ENCODE peak calls at places on chromosomes 6 and 20, in nine cellular contexts. W, A, G, C, Q, E, Z, L and B are unnamed samples.

GRCh38 chr20:1827974-1828785 is 67.0 kb upstream of the SIRPA start:
- DNase-seq in G (peak), Z (no peak), L (peak), A (no peak), W (no peak), C (peak), Q (no peak), E (peak), B (no peak)

GRCh38 chr20:10427060-10427692 is 6.8 kb downstream of the MKKS start:
- DNase-seq in C (no peak), W (peak), L (no peak), Q (peak), A (peak), Z (peak), E (no peak), G (peak), B (peak)

GRCh38 chr6:97626586-97627441 is 343.8 kb upstream of the MMS22L start:
- DNase-seq in G (peak), W (peak), Q (peak), A (no peak), C (peak), E (no peak), L (no peak), Z (no peak), B (no peak)

GRCh38 chr6:68994561-68994960 is 359.5 kb downstream of the ADGRB3 start:
- DNase-seq in G (no peak), Q (no peak), W (no peak), Z (no peak), A (no peak), C (no peak), E (no peak), L (no peak), B (no peak)

GRCh38 chr6:114312931-114313330 is 29.9 kb downstream of the HS3ST5 start:
- DNase-seq in W (no peak), L (no peak), Z (no peak), E (no peak), C (no peak), A (no peak), Q (no peak), G (no peak), B (no peak)

GRCh38 chr6:169976301-169977081 is 225.1 kb downstream of the ERMARD start:
- DNase-seq in G (no peak), C (no peak), Z (no peak), W (no peak), L (peak), A (no peak), E (no peak), Q (no peak), B (no peak)

GRCh38 chr20:44355503-44356352 is at the start of gene HNF4A:
- DNase-seq in Z (no peak), G (no peak), E (no peak), L (peak), A (no peak), Q (no peak), C (no peak), W (no peak), B (no peak)

GRCh38 chr6:108363756-108364356 is 69.0 kb downstream of the AFG1L start:
- DNase-seq in Z (no peak), Q (no peak), E (no peak), C (no peak), L (no peak), A (no peak), G (no peak), W (no peak), B (no peak)

GRCh38 chr6:6148192-6148815 is 141.6 kb upstream of the NRN1 start:
- DNase-seq in G (no peak), E (no peak), L (no peak), A (no peak), Z (no peak), W (no peak), Q (no peak), C (no peak), B (no peak)

GRCh38 chr6:120511712-120512111 is 822.6 kb downstream of the TBC1D32 start:
- DNase-seq in Z (no peak), W (no peak), G (no peak), A (no peak), Q (no peak), L (no peak), E (no peak), C (no peak), B (no peak)

GRCh38 chr6:44771647-44772415 is 384.3 kb downstream of the CDC5L start:
- DNase-seq in L (no peak), C (no peak), Q (no peak), E (no peak), Z (no peak), A (no peak), G (no peak), W (no peak), B (no peak)

GRCh38 chr6:137874204-137875001 is 7.3 kb downstream of the TNFAIP3 start:
- DNase-seq in Z (no peak), Q (no peak), W (no peak), G (no peak), C (no peak), E (no peak), A (no peak), L (peak), B (peak)

GRCh38 chr6:154169193-154169847 is 130.3 kb downstream of the OPRM1 start:
- DNase-seq in A (no peak), L (no peak), C (no peak), W (no peak), E (no peak), G (no peak), Z (no peak), Q (no peak), B (no peak)

GRCh38 chr6:141734441-141734840 is 398.3 kb upstream of the GJE1 start:
- DNase-seq in Q (no peak), L (no peak), A (no peak), C (no peak), Z (no peak), G (no peak), E (no peak), W (no peak), B (no peak)

GRCh38 chr6:107491059-107491609 is 1.2 kb downstream of the SOBP start:
- DNase-seq in E (peak), W (no peak), Z (peak), Q (peak), A (no peak), G (peak), L (peak), C (no peak), B (peak)

GRCh38 chr20:58609026-58609425 is 42.1 kb upstream of the STX16 start:
- DNase-seq in C (no peak), E (no peak), Q (no peak), G (no peak), Z (no peak), W (no peak), A (no peak), L (no peak), B (no peak)

GRCh38 chr6:110412258-110412839 is 3.0 kb downstream of the DDO start:
- DNase-seq in E (no peak), Z (no peak), Q (no peak), G (peak), A (no peak), L (no peak), W (no peak), C (no peak), B (no peak)

GRCh38 chr6:143536866-143537691 is 25.6 kb upstream of the FUCA2 start:
- DNase-seq in W (peak), C (no peak), Q (peak), G (peak), E (peak), A (no peak), Z (peak), L (peak), B (peak)

GRCh38 chr6:150638765-150639164 is 39.1 kb downstream of the PLEKHG1 start:
- DNase-seq in W (no peak), G (no peak), L (no peak), C (no peak), E (no peak), A (no peak), Q (no peak), Z (no peak), B (no peak)

GRCh38 chr20:36544134-36545018 is 3.1 kb downstream of the MYL9 start:
- DNase-seq in A (no peak), W (peak), Q (no peak), C (no peak), L (no peak), Z (no peak), E (no peak), G (no peak), B (peak)

GRCh38 chr20:25576783-25577530 is 8.4 kb downstream of the NINL start:
- DNase-seq in C (no peak), L (no peak), Q (no peak), G (no peak), Z (no peak), A (no peak), E (no peak), W (no peak), B (no peak)

GRCh38 chr6:166494757-166495486 is 91.6 kb downstream of the RAMACL start:
- DNase-seq in A (no peak), L (no peak), C (no peak), W (no peak), Z (no peak), Q (peak), G (no peak), E (no peak), B (no peak)

GRCh38 chr6:142542704-142543233 is 241.0 kb downstream of the ADGRG6 start:
- DNase-seq in G (no peak), W (peak), E (peak), A (peak), L (peak), C (no peak), Z (no peak), Q (no peak), B (no peak)

GRCh38 chr6:6332240-6332639 is 11.8 kb upstream of the F13A1 start:
- DNase-seq in C (no peak), E (no peak), L (no peak), W (no peak), Q (no peak), A (no peak), G (no peak), Z (no peak), B (no peak)

GRCh38 chr20:45515147-45515913 is at the start of gene SPINT3:
- DNase-seq in G (no peak), Q (no peak), E (no peak), L (no peak), W (no peak), C (no peak), A (no peak), Z (no peak), B (no peak)

GRCh38 chr6:35955521-35955920 is 34.6 kb upstream of the SRPK1 start:
- DNase-seq in L (no peak), Q (no peak), C (no peak), W (no peak), E (no peak), A (no peak), G (no peak), Z (no peak), B (no peak)

GRCh38 chr20:34150616-34151015 is 38.6 kb upstream of the EIF2S2 start:
- DNase-seq in L (no peak), G (no peak), C (no peak), W (no peak), E (no peak), Q (no peak), A (no peak), Z (no peak), B (no peak)

GRCh38 chr20:24956001-24956761 is 7.1 kb downstream of the CST7 start:
- DNase-seq in A (no peak), L (no peak), Q (no peak), W (no peak), Z (no peak), C (no peak), G (no peak), E (no peak), B (no peak)

GRCh38 chr6:114342086-114342825 is 567 bp downstream of the HS3ST5 start:
- DNase-seq in W (no peak), G (peak), E (no peak), C (peak), Q (peak), L (peak), A (no peak), Z (peak), B (peak)

GRCh38 chr6:15722731-15723130 is 59.9 kb upstream of the DTNBP1 start:
- DNase-seq in A (no peak), C (no peak), L (no peak), W (no peak), G (no peak), Q (no peak), E (no peak), Z (no peak), B (no peak)

GRCh38 chr6:16322666-16323312 is 84.4 kb downstream of the GMPR start:
- DNase-seq in W (peak), A (no peak), Z (peak), Q (no peak), G (peak), C (no peak), E (no peak), L (peak), B (peak)

GRCh38 chr20:63695419-63696310 is 787 bp upstream of the TNFRSF6B start:
- DNase-seq in A (no peak), Z (no peak), W (no peak), Q (no peak), C (no peak), L (no peak), G (no peak), E (no peak), B (no peak)

GRCh38 chr6:150698421-150698820 is 98.7 kb downstream of the PLEKHG1 start:
- DNase-seq in G (no peak), C (no peak), E (no peak), A (no peak), L (no peak), W (no peak), Z (no peak), Q (no peak), B (no peak)

GRCh38 chr6:56889492-56889891 is 65.4 kb upstream of the BEND6 start:
- DNase-seq in Q (no peak), W (no peak), L (no peak), A (no peak), C (no peak), E (no peak), Z (no peak), G (no peak), B (no peak)

GRCh38 chr20:48066256-48066655 is 281.0 kb upstream of the SULF2 start:
- DNase-seq in E (no peak), Z (no peak), W (peak), L (no peak), Q (no peak), C (no peak), G (no peak), A (no peak), B (no peak)

GRCh38 chr6:118709859-118710350 is 58.5 kb upstream of the CEP85L start:
- DNase-seq in E (no peak), Q (no peak), Z (peak), A (no peak), C (no peak), L (peak), G (peak), W (peak), B (peak)

GRCh38 chr6:44268095-44268628 is 2.1 kb upstream of the TMEM151B start:
- DNase-seq in A (no peak), G (peak), E (no peak), L (no peak), Z (peak), C (no peak), W (peak), Q (peak), B (peak)

GRCh38 chr6:110813813-110814487 is 1.3 kb downstream of the CDK19 start:
- DNase-seq in W (no peak), L (no peak), C (no peak), Z (no peak), Q (peak), A (no peak), G (peak), E (no peak), B (no peak)

GRCh38 chr6:12941422-12941821 is 224.9 kb downstream of the PHACTR1 start:
- DNase-seq in G (no peak), A (no peak), W (no peak), E (no peak), L (no peak), Q (no peak), Z (no peak), C (no peak), B (peak)

GRCh38 chr20:13510837-13511488 is 127.8 kb downstream of the TASP1 start:
- DNase-seq in Q (no peak), G (no peak), Z (no peak), A (no peak), C (no peak), E (peak), L (no peak), W (no peak), B (no peak)